ENCODE peak calls at places on chromosomes 12 and 14, in seven cellular contexts. S is head of caudate nucleus, N is EL, O is aorta, D is LoVo, T is left cardiac atrium, R is mesenchymal stem cell. X is an unnamed sample.

GRCh38 chr14:61927015-61927414 is 164.8 kb downstream of the SNAPC1 start:
- DNase-seq in T (no peak), R (peak; percentile 11), D (no peak), O (no peak), N (peak; percentile 89), S (no peak), X (peak; percentile 44)

GRCh38 chr12:42426733-42427132 is 100.8 kb downstream of the PPHLN1 start:
- DNase-seq in N (peak; percentile 74), D (no peak), O (no peak), S (no peak), T (no peak), R (peak; percentile 70), X (peak; percentile 27)

GRCh38 chr12:49644620-49644994 is 21.2 kb downstream of the PRPF40B start:
- DNase-seq in R (peak; percentile 80), T (peak; percentile 84), N (peak; percentile 72), D (peak; percentile 46), O (peak; percentile 88), S (peak; percentile 75), X (peak; percentile 69)

GRCh38 chr14:68926236-68926635 is 52.9 kb downstream of the ACTN1 start:
- DNase-seq in D (no peak), O (no peak), N (no peak), S (no peak), T (no peak), R (no peak), X (no peak)

GRCh38 chr12:53659011-53659551 is 16.8 kb downstream of the ATP5MC2 start:
- DNase-seq in O (peak; percentile 63), N (no peak), R (peak; percentile 52), D (peak; percentile 88), T (peak; percentile 58), S (no peak), X (peak; percentile 77)

GRCh38 chr14:73344304-73344703 is 107.0 kb downstream of the PAPLN start:
- DNase-seq in S (no peak), O (no peak), N (no peak), T (no peak), D (no peak), R (no peak), X (no peak)

GRCh38 chr12:94795053-94795452 is 144.7 kb upstream of the TMCC3 start:
- DNase-seq in T (no peak), D (no peak), O (no peak), R (no peak), N (no peak), S (no peak), X (no peak)

GRCh38 chr12:88753074-88753473 is 172.8 kb upstream of the KITLG start:
- DNase-seq in N (peak; percentile 44), R (peak; percentile 49), O (no peak), S (no peak), D (peak; percentile 44), T (no peak), X (peak; percentile 43)

GRCh38 chr12:92139634-92140555 is 5.8 kb downstream of the BTG1 start:
- DNase-seq in O (no peak), T (no peak), D (no peak), R (no peak), N (no peak), S (no peak), X (no peak)

GRCh38 chr12:78568326-78569020 is 296.1 kb upstream of the SYT1 start:
- DNase-seq in S (no peak), O (no peak), D (no peak), N (peak; percentile 5), R (peak; percentile 42), T (no peak), X (no peak)

GRCh38 chr12:234891-235415 is 21.0 kb upstream of the SLC6A12 start:
- DNase-seq in R (no peak), N (no peak), O (no peak), S (no peak), D (no peak), T (no peak), X (no peak)

GRCh38 chr14:73786942-73787759 is 64.5 kb upstream of the PTGR2 start:
- DNase-seq in D (no peak), T (peak; percentile 74), S (peak; percentile 80), N (peak; percentile 53), R (peak; percentile 37), O (peak; percentile 83), X (no peak)

GRCh38 chr14:95413289-95414215 is 93.8 kb upstream of the CLMN start:
- DNase-seq in S (no peak), R (no peak), N (peak; percentile 28), D (no peak), T (no peak), O (no peak), X (no peak)

GRCh38 chr12:49553512-49554088 is 14.3 kb downstream of the MCRS1 start:
- DNase-seq in N (no peak), S (no peak), O (no peak), D (peak; percentile 62), T (no peak), R (peak; percentile 17), X (no peak)

GRCh38 chr14:101460986-101461750 is 100.1 kb upstream of the DIO3 start:
- DNase-seq in R (no peak), T (no peak), O (no peak), S (no peak), N (no peak), D (no peak), X (no peak)

GRCh38 chr14:60926002-60926401 is 54.9 kb downstream of the TRMT5 start:
- DNase-seq in S (no peak), N (no peak), D (no peak), R (no peak), O (no peak), T (no peak), X (no peak)

GRCh38 chr14:75383721-75384120 is 44.1 kb upstream of the JDP2 start:
- DNase-seq in T (no peak), O (no peak), N (no peak), R (no peak), S (no peak), D (no peak), X (no peak)

GRCh38 chr14:75905505-75905904 is 76.3 kb downstream of the TGFB3 start:
- DNase-seq in T (peak; percentile 64), D (no peak), S (no peak), N (no peak), O (peak; percentile 83), R (peak; percentile 41), X (peak; percentile 17)

GRCh38 chr12:1611775-1612174 is 17.3 kb upstream of the WNT5B start:
- DNase-seq in D (no peak), T (no peak), S (no peak), N (peak; percentile 73), O (no peak), R (peak; percentile 46), X (peak; percentile 96)

X was measured in AG10803.